ENCODE peak calls at places on chromosomes 6 and 20, in five cellular contexts. G is IMR-90, L is neuronal stem cell, H is mesenchymal stem cell, B is H1. K is an unnamed sample.

GRCh38 chr20:316316-317068 is 8.9 kb upstream of the SOX12 start:
- DNase-seq in G (peak), L (no peak), H (peak), B (no peak), K (no peak)

GRCh38 chr6:52077180-52077884 is 10.1 kb downstream of the PKHD1 start:
- DNase-seq in G (no peak), L (no peak), H (no peak), B (peak), K (peak)

GRCh38 chr6:45624228-45624627 is 246.5 kb upstream of the SUPT3H start:
- DNase-seq in G (no peak), L (no peak), H (no peak), B (no peak), K (no peak)

GRCh38 chr6:169190144-169190584 is 63.5 kb downstream of the THBS2 start:
- DNase-seq in G (peak), L (no peak), H (no peak), B (no peak), K (no peak)

GRCh38 chr6:110357696-110358535 is at the start of gene METTL24:
- DNase-seq in G (no peak), L (no peak), H (peak), B (no peak), K (no peak)

GRCh38 chr6:31462026-31462963 is 35.6 kb upstream of the MICB start:
- DNase-seq in G (peak), L (peak), H (peak), B (no peak), K (no peak)

GRCh38 chr6:113219783-113220182 is 637.4 kb upstream of the MARCKS start:
- DNase-seq in G (no peak), L (no peak), H (no peak), B (no peak), K (no peak)

GRCh38 chr6:37283786-37284185 is 25.8 kb upstream of the TMEM217 start:
- DNase-seq in G (no peak), L (no peak), H (no peak), B (no peak), K (no peak)

GRCh38 chr20:44701116-44701865 is 13.9 kb upstream of the CCN5 start:
- DNase-seq in G (peak), L (no peak), H (peak), B (no peak), K (no peak)

GRCh38 chr6:170131351-170131750 is 159.5 kb downstream of the DLL1 start:
- DNase-seq in G (no peak), L (no peak), H (no peak), B (no peak), K (no peak)

GRCh38 chr6:167045828-167046580 is 46.8 kb downstream of the CEP43 start:
- DNase-seq in G (no peak), L (no peak), H (no peak), B (no peak), K (no peak)

GRCh38 chr20:18986146-18986830 is 172.7 kb downstream of the SCP2D1 start:
- DNase-seq in G (no peak), L (no peak), H (no peak), B (no peak), K (no peak)

GRCh38 chr20:5718896-5719595 is 31.2 kb upstream of the SHLD1 start:
- DNase-seq in G (no peak), L (no peak), H (no peak), B (no peak), K (no peak)

GRCh38 chr6:155310596-155310995 is 3.7 kb downstream of the TFB1M start:
- DNase-seq in G (peak), L (no peak), H (peak), B (no peak), K (no peak)

GRCh38 chr6:4299476-4299875 is 164.1 kb upstream of the ECI2 start:
- DNase-seq in G (no peak), L (no peak), H (no peak), B (no peak), K (no peak)

GRCh38 chr6:27512525-27512924 is 39.6 kb upstream of the ZNF184 start:
- DNase-seq in G (no peak), L (no peak), H (no peak), B (no peak), K (no peak)

GRCh38 chr20:25212242-25212641 is 16.7 kb downstream of the ENTPD6 start:
- DNase-seq in G (no peak), L (no peak), H (no peak), B (no peak), K (no peak)

DNA sequence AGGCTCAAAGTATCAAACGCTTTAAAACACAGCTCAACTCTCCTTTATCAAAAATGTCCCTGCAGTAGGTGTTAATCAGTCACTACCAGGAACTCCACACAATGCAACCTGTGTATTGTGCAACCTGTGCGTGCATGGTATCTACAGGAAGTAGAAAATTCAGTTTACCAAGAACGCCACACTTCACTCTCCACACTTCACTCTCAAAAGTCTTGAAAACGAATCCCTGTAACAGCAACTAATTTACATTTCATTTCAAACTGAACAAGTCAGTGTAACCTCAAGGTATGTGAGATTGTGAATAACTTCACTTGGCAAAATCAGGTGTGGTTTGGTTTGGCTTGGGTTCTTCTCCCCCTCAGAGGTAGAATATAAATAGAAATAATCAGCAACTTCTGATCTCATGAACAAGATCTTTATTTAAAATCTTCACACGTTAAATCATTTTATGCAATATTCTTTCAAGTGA is 1.6 kb downstream of the RALGAPA2 start:
- DNase-seq in G (no peak), L (no peak), H (no peak), B (no peak), K (no peak)
- H3K4me3 ChIP-seq in G (no peak), L (no peak), H (peak), B (peak), K (no peak)

GRCh38 chr6:42046491-42047219 is 3.7 kb upstream of the TAF8 start:
- DNase-seq in G (peak), L (no peak), H (peak), B (no peak), K (no peak)

GRCh38 chr6:42041131-42042055 is 8.9 kb upstream of the TAF8 start:
- DNase-seq in G (no peak), L (no peak), H (no peak), B (no peak), K (no peak)

GRCh38 chr6:42045538-42046460 is 4.5 kb upstream of the TAF8 start:
- DNase-seq in G (peak), L (no peak), H (peak), B (peak), K (no peak)

GRCh38 chr6:42042108-42042507 is 8.2 kb upstream of the TAF8 start:
- DNase-seq in G (no peak), L (no peak), H (no peak), B (no peak), K (no peak)

GRCh38 chr6:42043787-42044475 is 6.4 kb upstream of the TAF8 start:
- DNase-seq in G (peak), L (peak), H (peak), B (peak), K (peak)
- H2AFZ ChIP-seq in G (peak), L (peak), H (no peak), B (no peak), K (peak)

GRCh38 chr6:42315220-42315990 is 97.7 kb upstream of the MRPS10 start:
- DNase-seq in G (no peak), L (no peak), H (no peak), B (no peak), K (no peak)
- H4K91ac ChIP-seq in G (peak), L (no peak), H (peak), B (peak), K (peak)

DNA sequence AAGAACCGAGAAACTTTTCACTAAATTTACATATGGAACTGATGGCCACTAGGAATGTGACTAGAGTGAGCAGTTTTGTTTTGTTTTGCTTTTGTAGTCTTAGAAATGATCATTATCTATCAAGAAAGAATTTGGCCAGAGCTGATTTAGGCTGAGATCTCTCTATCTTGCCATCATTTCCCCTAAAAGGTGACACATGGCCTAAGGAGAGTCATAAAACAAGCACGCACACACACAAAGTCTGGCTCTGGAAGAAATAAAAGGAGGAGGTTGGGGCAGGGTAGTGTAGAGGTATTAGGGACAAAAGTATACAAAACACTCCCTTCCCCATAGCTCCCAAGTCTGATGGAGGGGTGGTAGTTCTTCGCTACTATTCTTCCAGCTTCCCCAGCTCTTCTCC is 56.4 kb downstream of the RIPOR2 start:
- DNase-seq in G (no peak), L (no peak), H (no peak), B (no peak), K (peak)
- H3K4me3 ChIP-seq in G (no peak), L (no peak), H (no peak), B (no peak), K (no peak)

GRCh38 chr20:41391587-41392001 is 25.0 kb upstream of the EMILIN3 start:
- DNase-seq in G (no peak), L (no peak), H (no peak), B (no peak), K (peak)
- H2AFZ ChIP-seq in G (no peak), L (peak), H (no peak), B (peak), K (no peak)